ENCODE peak calls at places on chromosomes 4 and X, in four cellular contexts. T is iPS-NIHi11, L is T-helper 1 cell, Z is neural crest cell. R is an unnamed sample.

GRCh38 chr4:113935190-113935589 is 44.3 kb downstream of the ARSJ start:
- DNase-seq in T (no peak), L (no peak), Z (no peak), R (no peak)

GRCh38 chr4:119025440-119025839 is 110.2 kb upstream of the MYOZ2 start:
- DNase-seq in T (no peak), L (no peak), Z (no peak), R (no peak)

GRCh38 chr4:105280338-105280809 is 133.7 kb downstream of the TET2 start:
- DNase-seq in T (no peak), L (no peak), Z (no peak), R (no peak)

GRCh38 chr4:7044415-7044930 is 1.3 kb downstream of the TADA2B start:
- DNase-seq in T (no peak), L (no peak), Z (no peak), R (no peak)

GRCh38 chr4:123623611-123624010 is 227.0 kb downstream of the SPRY1 start:
- DNase-seq in T (no peak), L (no peak), Z (no peak), R (no peak)

GRCh38 chrX:79443121-79443520 is 76.0 kb upstream of the ITM2A start:
- DNase-seq in T (no peak), L (no peak), Z (no peak), R (no peak)

GRCh38 chr4:47217884-47218283 is 186.5 kb downstream of the GABRB1 start:
- DNase-seq in T (no peak), L (no peak), Z (no peak), R (no peak)

GRCh38 chr4:184940500-184940899 is 77.8 kb upstream of the HELT start:
- DNase-seq in T (no peak), L (no peak), Z (no peak), R (no peak)

GRCh38 chrX:136452614-136453013 is 35.1 kb upstream of the BRS3 start:
- DNase-seq in T (no peak), L (no peak), Z (no peak), R (no peak)

GRCh38 chr4:48162162-48162561 is 28.1 kb upstream of the TXK start:
- DNase-seq in T (no peak), L (no peak), Z (no peak), R (no peak)